ENCODE peak calls at places on chromosome 12, in six cellular contexts. H is IMR-90, U is heart right ventricle, Y is PC-9, A is choroid plexus epithelial cell, J is upper lobe of right lung. P is an unnamed sample.

GRCh38 chr12:42182394-42182793 is 37.7 kb upstream of the GXYLT1 start:
- DNase-seq in U (no peak), Y (no peak), H (no peak), A (no peak), J (no peak), P (no peak)

GRCh38 chr12:1279050-1279449 is 288.0 kb downstream of the ERC1 start:
- DNase-seq in Y (no peak), J (no peak), H (no peak), A (peak), U (no peak), P (no peak)

GRCh38 chr12:54338682-54339296 is 13.9 kb downstream of the COPZ1 start:
- DNase-seq in A (peak), Y (no peak), J (no peak), U (no peak), H (peak), P (no peak)

GRCh38 chr12:117294206-117294605 is 67.2 kb downstream of the NOS1 start:
- DNase-seq in U (no peak), A (no peak), J (no peak), H (no peak), Y (no peak), P (no peak)

GRCh38 chr12:92108651-92109050 is 37.0 kb downstream of the BTG1 start:
- DNase-seq in J (no peak), U (no peak), A (peak), Y (no peak), H (peak), P (peak)

GRCh38 chr12:107349008-107349747 is 255.8 kb upstream of the CRY1 start:
- DNase-seq in U (no peak), A (peak), H (peak), Y (peak), J (no peak), P (no peak)

GRCh38 chr12:66573605-66574004 is 105.3 kb downstream of the GRIP1 start:
- DNase-seq in H (no peak), U (no peak), A (no peak), J (no peak), Y (no peak), P (no peak)

GRCh38 chr12:73817161-73817560 is 720.5 kb upstream of the ATXN7L3B start:
- DNase-seq in U (no peak), J (no peak), H (no peak), Y (no peak), A (no peak), P (no peak)

GRCh38 chr12:2451497-2451896 is 343.3 kb upstream of the FKBP4 start:
- DNase-seq in H (no peak), A (no peak), Y (no peak), J (no peak), U (no peak), P (no peak)

GRCh38 chr12:54378791-54379400 is 5.6 kb downstream of the ZNF385A start:
- DNase-seq in Y (no peak), U (peak), J (peak), A (no peak), H (no peak), P (no peak)

GRCh38 chr12:94157891-94158495 is 9.6 kb downstream of the PLXNC1 start:
- DNase-seq in H (no peak), Y (no peak), U (no peak), A (peak), J (no peak), P (no peak)

GRCh38 chr12:105235299-105235746 is 651 bp downstream of the APPL2 start:
- DNase-seq in A (no peak), U (no peak), Y (no peak), H (peak), J (no peak), P (no peak)

GRCh38 chr12:57049890-57050289 is at the start of gene MYO1A:
- DNase-seq in H (peak), Y (no peak), J (no peak), U (no peak), A (peak), P (no peak)

GRCh38 chr12:145369-145960 is 68.5 kb downstream of the SLC6A12 start:
- DNase-seq in Y (no peak), H (no peak), U (no peak), A (no peak), J (no peak), P (no peak)

GRCh38 chr12:19643635-19644034 is 204.3 kb downstream of the AEBP2 start:
- DNase-seq in H (peak), U (no peak), J (no peak), A (peak), Y (no peak), P (no peak)

GRCh38 chr12:19411234-19412221 is 27.8 kb upstream of the AEBP2 start:
- DNase-seq in A (no peak), Y (no peak), H (no peak), U (no peak), J (no peak), P (no peak)

GRCh38 chr12:57859121-57859520 is 12.6 kb upstream of the CTDSP2 start:
- DNase-seq in U (no peak), Y (no peak), A (no peak), J (no peak), H (no peak), P (no peak)

GRCh38 chr12:6602526-6602925 is 4.7 kb downstream of the CHD4 start:
- DNase-seq in A (no peak), U (no peak), J (no peak), H (no peak), Y (no peak), P (no peak)
- H3K4me3 ChIP-seq in A (no peak), U (no peak), J (no peak), H (no peak), Y (no peak), P (no peak)

GRCh38 chr12:123043536-123044001 is 63.1 kb downstream of the ARL6IP4 start:
- DNase-seq in H (peak), A (peak), Y (peak), J (peak), U (peak), P (peak)
- H3K4me3 ChIP-seq in H (no peak), A (no peak), Y (no peak), J (no peak), U (no peak), P (no peak)

GRCh38 chr12:47378222-47378582 is 298.4 kb upstream of the AMIGO2 start:
- DNase-seq in U (no peak), J (no peak), H (peak), Y (no peak), A (peak), P (no peak)

GRCh38 chr12:47373554-47374150 is 293.9 kb upstream of the AMIGO2 start:
- DNase-seq in A (no peak), Y (no peak), H (no peak), U (no peak), J (no peak), P (no peak)

GRCh38 chr12:47378907-47379306 is 299.1 kb upstream of the AMIGO2 start:
- DNase-seq in J (no peak), U (no peak), H (peak), A (no peak), Y (no peak), P (no peak)

GRCh38 chr12:47376937-47377336 is 297.2 kb upstream of the AMIGO2 start:
- DNase-seq in U (no peak), Y (no peak), A (peak), J (no peak), H (peak), P (no peak)

DNA sequence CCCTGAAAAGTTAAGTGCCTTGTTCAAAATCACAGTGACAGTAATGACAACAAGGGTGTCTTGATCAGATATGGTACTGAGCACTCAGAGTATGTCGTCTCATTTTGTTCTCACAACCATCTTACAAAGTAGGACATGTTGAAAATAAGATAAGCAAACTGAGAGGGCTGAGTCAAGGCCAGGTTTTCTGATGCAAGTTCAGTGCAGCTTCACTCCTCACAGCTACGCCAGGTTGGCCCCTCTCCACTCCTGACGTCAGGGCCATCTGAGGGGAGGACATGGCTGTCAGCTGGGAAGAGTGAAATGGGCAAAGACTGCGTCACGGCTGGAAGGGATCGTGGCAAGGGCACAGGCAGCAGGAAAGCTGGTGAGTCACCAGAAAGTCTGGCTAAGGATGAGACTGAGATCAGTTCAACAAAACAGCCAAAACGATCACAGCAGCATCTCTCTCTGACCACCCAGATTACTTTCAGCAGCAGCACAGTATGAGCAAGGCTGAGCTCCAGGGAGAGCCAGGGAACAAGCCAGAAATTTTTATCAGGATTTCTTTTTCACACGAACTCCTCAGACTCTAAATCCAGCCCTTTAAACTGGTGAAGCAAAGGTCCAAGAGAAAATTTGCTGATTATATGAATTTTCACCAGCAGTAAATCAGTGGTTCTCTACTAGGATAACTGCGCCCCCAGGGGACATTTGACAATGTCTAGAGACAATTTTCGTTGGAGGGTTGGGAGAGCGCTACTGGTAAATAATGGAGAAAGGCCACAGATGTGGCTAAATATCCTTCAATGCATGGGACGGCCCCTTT is 297.9 kb upstream of the AMIGO2 start:
- DNase-seq in A (peak), J (peak), Y (no peak), H (peak), U (peak), P (peak)
- H3K4me3 ChIP-seq in A (no peak), J (no peak), Y (no peak), H (peak), U (no peak), P (no peak)

GRCh38 chr12:112446008-112446725 is 27.4 kb downstream of the PTPN11 start:
- DNase-seq in J (no peak), H (no peak), U (no peak), Y (no peak), A (no peak), P (no peak)
- H3K4me3 ChIP-seq in J (no peak), H (no peak), U (no peak), Y (no peak), A (no peak), P (no peak)

DNA sequence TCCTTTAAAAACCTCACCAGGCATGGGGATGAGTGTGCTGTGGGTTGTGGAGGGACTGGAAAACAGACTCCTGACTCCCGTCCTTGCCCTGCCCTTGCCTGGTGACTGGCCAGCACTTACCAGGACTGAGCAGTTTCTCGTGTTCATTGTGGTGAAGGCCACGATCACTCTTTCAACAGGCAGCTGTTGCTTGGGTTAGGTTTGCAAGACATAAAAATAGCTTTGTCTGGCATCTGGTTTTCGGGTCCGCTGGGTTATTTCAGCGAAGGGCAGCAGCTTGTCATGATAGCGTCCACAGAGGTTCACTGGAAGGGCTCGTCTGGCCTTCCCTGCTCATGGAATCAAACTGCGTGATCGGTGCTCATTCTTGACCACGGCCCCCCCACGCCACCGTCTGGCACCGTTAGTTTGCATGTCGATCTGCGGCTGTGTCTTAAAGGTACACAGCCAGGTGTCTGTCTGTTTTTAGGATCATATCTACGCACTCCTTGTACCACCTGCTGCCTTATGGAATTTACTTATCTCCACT is 15.2 kb downstream of the ACACB start:
- DNase-seq in A (no peak), H (no peak), Y (no peak), J (no peak), U (peak), P (no peak)
- H3K4me3 ChIP-seq in A (no peak), H (no peak), Y (no peak), J (no peak), U (no peak), P (no peak)

GRCh38 chr12:124543052-124543590 is 24.3 kb downstream of the NCOR2 start:
- DNase-seq in J (no peak), A (peak), H (no peak), U (no peak), Y (no peak), P (no peak)

GRCh38 chr12:124542021-124542941 is 25.1 kb downstream of the NCOR2 start:
- DNase-seq in H (no peak), J (no peak), U (no peak), Y (no peak), A (no peak), P (no peak)

GRCh38 chr12:124544983-124545382 is 22.4 kb downstream of the NCOR2 start:
- DNase-seq in H (no peak), U (no peak), J (no peak), Y (no peak), A (no peak), P (no peak)

GRCh38 chr12:124544311-124544970 is 23.0 kb downstream of the NCOR2 start:
- DNase-seq in Y (peak), J (no peak), A (no peak), H (no peak), U (no peak), P (no peak)

DNA sequence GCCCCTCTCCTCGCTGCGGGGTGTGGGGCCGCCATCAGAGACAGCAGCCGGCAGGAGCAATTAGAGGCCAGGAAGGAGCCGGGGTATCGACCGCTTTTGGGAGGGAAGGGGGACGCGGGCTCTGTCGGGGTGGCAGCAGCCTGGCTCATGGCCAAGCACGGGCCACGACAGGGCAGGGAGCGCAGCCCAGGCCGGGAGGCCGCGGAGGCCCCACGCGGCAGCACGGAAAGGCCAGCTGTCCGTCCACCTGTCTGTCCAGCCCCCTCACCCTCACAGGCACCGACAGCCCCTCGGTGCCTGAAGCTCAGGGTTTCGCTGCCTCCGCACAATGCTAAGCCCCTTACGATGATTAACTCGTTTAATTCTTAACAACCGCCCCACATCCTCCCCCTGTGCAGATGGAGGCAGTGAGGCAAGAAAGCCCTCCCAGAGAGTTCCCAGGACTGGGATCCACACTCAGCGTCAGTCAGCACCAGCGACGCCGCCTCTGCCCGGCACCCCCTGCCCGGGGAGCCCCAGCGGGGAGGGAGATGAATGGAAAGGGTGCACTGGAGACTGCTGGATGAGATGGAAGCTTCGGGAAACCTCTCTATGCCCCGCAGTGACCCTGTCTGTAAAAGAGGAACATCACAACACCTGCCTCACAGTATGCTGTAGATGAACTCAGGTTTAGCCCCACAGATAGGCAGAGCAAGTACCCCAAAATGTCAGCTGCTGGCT is 23.7 kb downstream of the NCOR2 start:
- DNase-seq in H (no peak), U (no peak), A (peak), Y (no peak), J (no peak), P (no peak)
- H3K4me3 ChIP-seq in H (no peak), U (no peak), A (no peak), Y (no peak), J (no peak), P (no peak)

GRCh38 chr12:109996483-109996853 is 300 bp upstream of the GIT2 start:
- DNase-seq in U (no peak), A (no peak), J (no peak), Y (no peak), H (no peak), P (no peak)
- H3K4me3 ChIP-seq in U (peak), A (peak), J (peak), Y (peak), H (peak), P (peak)

GRCh38 chr12:56028511-56029165 is 7.8 kb downstream of the IKZF4 start:
- DNase-seq in H (no peak), A (no peak), Y (no peak), J (no peak), U (no peak), P (no peak)
- H3K4me3 ChIP-seq in H (no peak), A (no peak), Y (no peak), J (no peak), U (no peak), P (no peak)

P was measured in BJ.